ENCODE peak calls at places on chromosomes 3 and 15, in four cellular contexts. K, I, Q and B are unnamed samples.

GRCh38 chr3:33042668-33043067 is 54.3 kb downstream of the GLB1 start:
- DNase-seq in Q (no peak), I (no peak), K (no peak), B (no peak)

GRCh38 chr3:96760956-96761355 is 53.4 kb upstream of the EPHA6 start:
- DNase-seq in Q (no peak), K (no peak), I (no peak), B (no peak)

GRCh38 chr3:17640466-17640865 is 102.0 kb downstream of the TBC1D5 start:
- DNase-seq in Q (no peak), K (no peak), I (no peak), B (no peak)

GRCh38 chr3:128324911-128325592 is 141.6 kb downstream of the DNAJB8 start:
- DNase-seq in K (no peak), I (no peak), Q (peak; percentile 15), B (no peak)

GRCh38 chr3:130548356-130548755 is 31.4 kb downstream of the COL6A6 start:
- DNase-seq in I (no peak), K (no peak), Q (no peak), B (no peak)

GRCh38 chr15:83215306-83215705 is 7.7 kb upstream of the HDGFL3 start:
- DNase-seq in I (no peak), Q (no peak), K (no peak), B (no peak)

GRCh38 chr15:71685420-71685993 is 124.8 kb upstream of the NR2E3 start:
- DNase-seq in Q (no peak), K (no peak), I (no peak), B (no peak)

GRCh38 chr3:138888569-138888968 is 53.8 kb upstream of the PIK3CB start:
- DNase-seq in I (no peak), Q (no peak), K (no peak), B (no peak)

GRCh38 chr3:25033407-25034029 is 394.5 kb upstream of the RARB start:
- DNase-seq in K (peak; percentile 12), I (peak; percentile 1), Q (peak; percentile 26), B (no peak)

GRCh38 chr15:88208305-88208704 is 48.2 kb downstream of the NTRK3 start:
- DNase-seq in K (no peak), Q (no peak), I (no peak), B (no peak)

GRCh38 chr3:1609416-1609815 is 489.2 kb upstream of the CNTN4 start:
- DNase-seq in I (no peak), K (no peak), Q (no peak), B (no peak)

GRCh38 chr3:84967767-84968581 is 9.2 kb downstream of the CADM2 start:
- DNase-seq in Q (no peak), K (no peak), I (no peak), B (no peak)

GRCh38 chr15:66832679-66833078 is 130.6 kb downstream of the SMAD6 start:
- DNase-seq in Q (no peak), K (peak; percentile 70), I (no peak), B (no peak)

GRCh38 chr3:134430950-134431445 is 54.8 kb downstream of the ANAPC13 start:
- DNase-seq in Q (no peak), K (no peak), I (no peak), B (no peak)

GRCh38 chr3:134432236-134432635 is 53.5 kb downstream of the ANAPC13 start:
- DNase-seq in K (no peak), I (no peak), Q (no peak), B (no peak)

GRCh38 chr3:134428396-134428795 is 54.1 kb upstream of the AMOTL2 start:
- DNase-seq in I (no peak), Q (no peak), K (no peak), B (no peak)

GRCh38 chr3:134427400-134428111 is 53.3 kb upstream of the AMOTL2 start:
- DNase-seq in Q (no peak), I (no peak), K (no peak), B (no peak)

DNA sequence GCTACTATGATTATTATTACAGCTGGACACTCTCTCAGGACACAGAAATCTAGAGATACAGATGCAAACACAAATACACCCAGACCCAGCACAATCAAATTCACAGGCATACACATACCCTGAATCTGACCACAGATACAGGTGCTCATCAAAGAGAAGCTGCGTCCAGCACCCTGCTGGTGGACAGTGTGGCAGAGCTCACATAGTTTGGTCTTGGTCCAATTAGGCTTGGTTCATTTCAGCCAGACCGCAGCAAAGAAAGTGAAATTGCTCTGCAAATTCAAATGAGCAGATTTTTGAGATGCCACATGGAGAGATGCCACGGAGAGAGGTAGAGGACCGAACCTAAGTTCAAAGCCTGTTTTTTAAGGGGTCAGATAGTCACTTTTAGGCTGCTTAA is 55.6 kb downstream of the ANAPC13 start:
- DNase-seq in K (no peak), I (no peak), Q (no peak), B (no peak)
- TF ChIP-seq POLR2AphosphoS5 in K (no peak), I (no peak), Q (no peak), B (no peak)

GRCh38 chr3:58568572-58569286 is 8.5 kb downstream of the FAM107A start:
- DNase-seq in K (peak; percentile 20), Q (peak; percentile 83), I (no peak), B (peak; percentile 84)
- TF ChIP-seq POLR2AphosphoS5 in K (no peak), Q (no peak), I (no peak), B (no peak)

DNA sequence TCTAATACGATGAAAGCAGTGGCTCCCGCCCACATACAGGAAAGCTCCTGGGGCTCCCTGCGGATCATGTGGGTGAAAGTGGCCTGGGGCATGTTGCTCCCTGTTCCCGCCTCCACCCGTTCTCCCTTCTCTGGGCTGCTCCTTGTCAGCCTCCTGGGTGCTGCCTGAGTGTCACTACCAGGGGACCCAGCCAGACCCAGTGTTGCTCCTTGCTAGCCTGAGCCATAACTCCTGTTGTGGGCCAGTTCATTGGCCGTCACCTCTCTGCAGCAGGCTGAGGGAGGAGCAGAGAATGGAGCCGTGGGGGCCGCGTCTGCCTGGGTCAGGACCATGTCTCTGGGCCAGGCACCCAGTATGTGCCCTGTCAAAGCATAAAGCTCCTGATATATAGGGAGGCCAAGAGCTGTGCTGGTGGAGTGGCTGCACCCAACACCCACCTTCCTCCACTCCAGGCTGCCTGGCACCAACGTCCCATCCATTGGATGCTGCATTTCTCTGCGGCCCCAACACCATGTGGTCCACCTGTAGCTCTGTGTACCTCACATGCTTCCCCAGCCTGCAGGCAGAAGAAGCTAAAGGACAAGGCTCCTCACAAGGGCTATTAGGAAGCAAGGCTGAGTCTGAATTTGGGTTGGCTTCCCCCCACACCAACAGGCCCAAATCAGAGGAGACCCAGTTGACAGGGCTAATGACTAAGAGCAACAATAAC is 40.5 kb downstream of the KLF13 start:
- DNase-seq in I (no peak), K (no peak), Q (no peak), B (no peak)
- TF ChIP-seq POLR2AphosphoS5 in I (no peak), K (no peak), Q (no peak), B (no peak)

GRCh38 chr3:79973917-79974595 is 206.3 kb upstream of the ROBO1 start:
- DNase-seq in I (no peak), K (no peak), Q (no peak), B (no peak)
- TF ChIP-seq POLR2AphosphoS5 in I (no peak), K (no peak), Q (no peak), B (no peak)

DNA sequence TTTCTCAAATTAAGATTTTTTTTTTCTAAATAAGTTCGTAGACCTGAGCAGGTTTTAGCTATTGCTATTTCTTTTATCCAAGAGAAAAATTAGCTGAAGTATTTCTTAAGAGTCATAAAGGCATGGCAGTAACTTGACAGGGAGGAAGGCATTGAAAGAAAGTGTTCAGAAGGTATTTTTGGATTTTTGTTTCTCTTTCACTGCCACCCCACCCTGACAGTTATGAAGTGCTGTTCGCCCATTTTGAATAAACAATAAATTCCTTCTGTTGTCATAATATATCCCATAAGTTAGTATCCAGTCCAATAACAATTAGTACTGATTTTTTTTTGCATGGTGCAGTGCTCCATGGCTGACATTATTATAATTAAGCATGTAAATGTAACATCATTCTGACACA is 363.0 kb downstream of the NR2F2 start:
- DNase-seq in K (no peak), I (no peak), Q (no peak), B (no peak)
- TF ChIP-seq POLR2AphosphoS5 in K (no peak), I (no peak), Q (no peak), B (no peak)

GRCh38 chr3:112381673-112382542 is 49.0 kb downstream of the CD200 start:
- DNase-seq in I (no peak), Q (no peak), K (no peak), B (no peak)
- TF ChIP-seq POLR2AphosphoS5 in I (no peak), Q (no peak), K (no peak), B (no peak)

GRCh38 chr15:34056921-34057320 is 17.9 kb upstream of the AVEN start:
- DNase-seq in Q (no peak), I (no peak), K (no peak), B (no peak)
- TF ChIP-seq POLR2AphosphoS5 in Q (no peak), I (no peak), K (no peak), B (no peak)